ENCODE peak calls at places on chromosomes 12 and 14, in seven cellular contexts. R is activated naive CD8-positive, alpha-beta T cell treated with anti-CD3 and anti-CD28 coated beads, Interleukin-2, amount 50 U/mL, for 24 hours; Q is non-pigmented ciliary epithelial cell; N is KBM-7; A is GM13977; C is AG04450; E is uterus. V is an unnamed sample.

GRCh38 chr12:114512351-114512750 is 106.4 kb upstream of the TBX5 start:
- DNase-seq in R (no peak), Q (no peak), N (no peak), A (no peak), C (no peak), E (no peak), V (no peak)

GRCh38 chr14:69572634-69573135 is 2.0 kb downstream of the CCDC177 start:
- DNase-seq in R (peak), Q (no peak), N (no peak), A (no peak), C (no peak), E (no peak), V (no peak)

GRCh38 chr14:26855051-26855753 is 257.4 kb upstream of the NOVA1 start:
- DNase-seq in R (no peak), Q (no peak), N (no peak), A (no peak), C (no peak), E (no peak), V (no peak)

GRCh38 chr12:57216014-57216891 is at the start of gene NXPH4:
- DNase-seq in R (peak), Q (no peak), N (no peak), A (peak), C (no peak), E (peak), V (peak)

GRCh38 chr12:90945070-90945649 is 9.8 kb downstream of the CCER1 start:
- DNase-seq in R (no peak), Q (no peak), N (peak), A (peak), C (no peak), E (no peak), V (no peak)

GRCh38 chr12:10717410-10717809 is 5.7 kb downstream of the YBX3 start:
- DNase-seq in R (no peak), Q (no peak), N (peak), A (no peak), C (no peak), E (no peak), V (no peak)

GRCh38 chr14:59482471-59483331 is 1.5 kb downstream of the L3HYPDH start:
- DNase-seq in R (no peak), Q (peak), N (no peak), A (no peak), C (peak), E (peak), V (no peak)

GRCh38 chr12:102533483-102533882 is 53.1 kb upstream of the IGF1 start:
- DNase-seq in R (no peak), Q (no peak), N (no peak), A (no peak), C (no peak), E (no peak), V (no peak)

GRCh38 chr12:52518574-52519469 is 1.4 kb downstream of the KRT5 start:
- DNase-seq in R (no peak), Q (no peak), N (no peak), A (no peak), C (no peak), E (no peak), V (no peak)

GRCh38 chr12:49748306-49748705 is 6.9 kb downstream of the TMBIM6 start:
- DNase-seq in R (no peak), Q (no peak), N (no peak), A (no peak), C (no peak), E (no peak), V (no peak)